ENCODE peak calls at places on chromosomes 13 and 19, in seven cellular contexts. P is mesendoderm, E is H1, M is mesenchymal stem cell, R is neuronal stem cell, D is H9, X is trophoblast cell. O is an unnamed sample.

GRCh38 chr13:84951128-84951527 is 848.1 kb downstream of the SLITRK6 start:
- DNase-seq in X (no peak), E (no peak), M (no peak), D (no peak), P (no peak), R (no peak), O (no peak)

GRCh38 chr19:29421186-29421525 is 104.6 kb upstream of the VSTM2B start:
- DNase-seq in R (no peak), X (no peak), M (no peak), P (no peak), D (no peak), E (no peak), O (no peak)

GRCh38 chr13:34437873-34438272 is 504.2 kb upstream of the NBEA start:
- DNase-seq in P (no peak), E (no peak), X (no peak), D (no peak), M (no peak), R (no peak), O (no peak)

GRCh38 chr13:88068975-88069374 is 397.8 kb downstream of the SLITRK5 start:
- DNase-seq in M (no peak), D (peak), E (peak), X (no peak), P (peak), R (no peak), O (no peak)

GRCh38 chr19:4534836-4535658 is at the start of gene PLIN5:
- DNase-seq in R (peak), D (peak), M (peak), P (peak), X (peak), E (peak), O (peak)

GRCh38 chr13:83819611-83820010 is 62.7 kb downstream of the SLITRK1 start:
- DNase-seq in P (no peak), R (no peak), D (no peak), M (no peak), E (no peak), X (no peak), O (peak)

GRCh38 chr19:23777216-23777615 is 18.5 kb upstream of the ZNF681 start:
- DNase-seq in R (no peak), D (no peak), X (peak), P (no peak), M (no peak), E (no peak), O (no peak)

GRCh38 chr19:28419312-28419711 is 793.6 kb downstream of the UQCRFS1 start:
- DNase-seq in P (no peak), R (no peak), E (no peak), D (no peak), M (no peak), X (no peak), O (no peak)

GRCh38 chr13:47046706-47047105 is 149.9 kb upstream of the HTR2A start:
- DNase-seq in X (no peak), E (no peak), M (no peak), P (no peak), D (no peak), R (no peak), O (no peak)

GRCh38 chr13:61362522-61362921 is 53.1 kb downstream of the PCDH20 start:
- DNase-seq in R (no peak), D (no peak), X (no peak), E (no peak), M (no peak), P (peak), O (no peak)

GRCh38 chr13:61358599-61358998 is 57.0 kb downstream of the PCDH20 start:
- DNase-seq in X (no peak), E (no peak), R (no peak), M (no peak), D (no peak), P (peak), O (no peak)
- H3K4ac ChIP-seq in X (no peak), E (no peak), R (no peak), M (no peak), D (no peak), P (no peak), O (no peak)

DNA sequence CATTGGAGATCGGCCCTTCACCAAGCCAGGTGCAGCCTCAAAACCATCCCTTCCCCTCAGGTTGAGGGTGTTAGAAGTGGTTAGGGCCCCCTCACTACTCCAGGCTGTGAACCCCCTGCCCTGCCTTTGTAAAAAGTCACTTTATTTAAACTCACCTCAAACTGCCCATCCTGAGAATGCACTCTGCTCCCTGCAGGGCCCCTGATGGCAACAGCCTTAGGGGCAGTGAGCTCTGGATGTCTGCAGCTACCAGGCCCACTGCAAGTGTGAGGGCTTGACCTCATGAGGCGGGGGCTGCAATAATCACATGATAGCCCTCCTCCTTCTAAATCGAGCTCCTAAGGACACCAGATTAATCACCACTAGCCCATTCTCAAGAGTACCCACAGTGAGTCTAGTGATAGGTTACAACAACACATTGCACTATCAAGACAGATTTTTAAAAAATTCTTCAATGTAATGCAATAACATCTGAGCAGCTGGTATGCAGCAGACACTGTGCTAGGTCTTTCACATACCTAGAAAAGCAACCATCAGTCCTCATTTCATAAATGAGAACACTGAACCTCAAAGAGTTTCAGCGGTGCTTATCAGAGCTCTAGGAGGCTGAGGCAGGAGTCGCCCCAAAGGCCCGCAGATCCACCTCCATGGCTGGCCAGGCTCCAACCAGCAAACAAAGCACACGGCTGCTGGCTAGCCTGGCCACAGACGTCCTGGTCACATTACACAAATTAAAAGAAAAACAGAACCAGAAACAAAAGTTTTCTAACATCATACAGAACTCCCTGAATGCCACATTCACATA is 26.0 kb downstream of the SLC7A1 start:
- DNase-seq in P (no peak), M (no peak), X (no peak), E (no peak), D (no peak), R (no peak), O (no peak)
- H3K4ac ChIP-seq in P (no peak), M (no peak), X (peak), E (no peak), D (no peak), R (no peak), O (no peak)

GRCh38 chr19:58042709-58043340 is 9.0 kb downstream of the ZSCAN1 start:
- DNase-seq in P (peak), D (peak), E (peak), X (no peak), R (no peak), M (no peak), O (no peak)
- H3K4ac ChIP-seq in P (no peak), D (no peak), E (peak), X (no peak), R (no peak), M (no peak), O (no peak)

GRCh38 chr13:40180776-40181175 is 485.7 kb downstream of the FOXO1 start:
- DNase-seq in D (no peak), X (peak), P (no peak), E (no peak), R (no peak), M (no peak), O (no peak)

GRCh38 chr13:40178130-40178529 is 488.3 kb downstream of the FOXO1 start:
- DNase-seq in R (no peak), M (peak), P (no peak), E (no peak), D (no peak), X (no peak), O (no peak)

GRCh38 chr13:40181203-40181845 is 485.1 kb downstream of the FOXO1 start:
- DNase-seq in E (no peak), D (no peak), P (peak), X (no peak), M (peak), R (no peak), O (peak)

GRCh38 chr13:40179421-40179820 is 487.0 kb downstream of the FOXO1 start:
- DNase-seq in D (no peak), E (no peak), M (no peak), X (no peak), R (no peak), P (no peak), O (no peak)

DNA sequence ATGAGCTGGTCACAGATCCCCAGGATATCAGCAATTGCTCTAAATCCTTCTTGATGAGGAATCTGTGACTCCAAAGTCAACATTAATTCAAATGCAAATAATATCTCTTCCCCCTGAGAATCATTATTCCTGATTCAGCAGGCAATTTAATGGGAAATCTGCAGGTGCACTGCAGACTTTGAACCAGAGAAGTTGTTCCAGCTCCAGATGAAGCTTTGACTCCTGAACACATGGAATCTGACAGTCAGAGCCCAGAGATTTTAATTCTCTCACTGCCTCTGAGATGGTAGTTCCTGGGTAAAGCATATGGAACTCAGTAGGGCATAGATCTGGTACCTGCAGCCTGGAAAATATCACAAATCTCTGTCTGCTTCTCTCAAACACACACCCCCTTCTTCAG is 486.6 kb downstream of the FOXO1 start:
- DNase-seq in X (no peak), M (no peak), E (no peak), P (no peak), D (no peak), R (no peak), O (no peak)
- H3K4ac ChIP-seq in X (no peak), M (no peak), E (no peak), P (no peak), D (no peak), R (no peak), O (no peak)

GRCh38 chr19:52662631-52663030 is 24.5 kb upstream of the ZNF83 start:
- DNase-seq in D (no peak), M (no peak), X (peak), E (no peak), P (no peak), R (no peak), O (no peak)
- H3K4ac ChIP-seq in D (no peak), M (no peak), X (no peak), E (no peak), P (no peak), R (no peak), O (no peak)

GRCh38 chr19:15320118-15320517 is 12.2 kb downstream of the BRD4 start:
- DNase-seq in X (no peak), R (no peak), M (no peak), P (no peak), D (no peak), E (no peak), O (peak)

GRCh38 chr19:15315101-15315500 is 17.2 kb downstream of the BRD4 start:
- DNase-seq in R (no peak), P (no peak), D (no peak), M (no peak), E (no peak), X (peak), O (no peak)

GRCh38 chr19:15317392-15318011 is 14.8 kb downstream of the BRD4 start:
- DNase-seq in X (peak), R (no peak), M (no peak), P (no peak), D (no peak), E (no peak), O (peak)

GRCh38 chr19:15316498-15316897 is 15.8 kb downstream of the BRD4 start:
- DNase-seq in M (peak), D (no peak), P (no peak), X (no peak), E (no peak), R (no peak), O (peak)

DNA sequence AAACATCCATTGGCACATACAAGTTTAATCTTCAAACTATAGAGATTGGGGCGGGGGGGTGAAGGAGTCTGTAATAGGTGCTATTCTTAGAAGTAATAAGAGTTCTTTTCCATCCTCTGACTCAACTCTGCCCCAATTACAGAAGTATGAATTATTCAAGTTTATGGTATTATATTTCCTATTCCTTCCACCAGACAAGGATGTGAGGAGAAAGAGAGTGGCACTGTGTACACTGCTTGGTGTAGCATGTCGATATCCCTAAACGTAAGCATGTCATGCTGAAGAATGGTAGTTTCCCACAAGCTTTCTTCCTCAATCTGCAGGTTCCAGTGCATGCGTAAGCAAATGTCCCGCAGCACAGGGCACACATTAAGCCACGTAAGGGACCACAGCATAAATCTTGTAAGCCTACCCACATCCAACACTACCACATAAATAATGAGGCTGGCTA is 14.1 kb downstream of the BRD4 start:
- DNase-seq in R (no peak), X (peak), E (no peak), P (no peak), D (no peak), M (no peak), O (peak)
- H3K4ac ChIP-seq in R (no peak), X (peak), E (no peak), P (no peak), D (no peak), M (no peak), O (no peak)

GRCh38 chr13:73404581-73404980 is 345.8 kb downstream of the KLF5 start:
- DNase-seq in P (no peak), M (no peak), X (no peak), D (no peak), R (no peak), E (no peak), O (no peak)

GRCh38 chr13:73411067-73411809 is 352.4 kb downstream of the KLF5 start:
- DNase-seq in P (no peak), R (no peak), E (no peak), X (no peak), D (no peak), M (no peak), O (peak)

GRCh38 chr13:73401769-73402168 is 343.0 kb downstream of the KLF5 start:
- DNase-seq in R (no peak), X (no peak), M (no peak), D (no peak), E (no peak), P (peak), O (no peak)

GRCh38 chr13:73403362-73404150 is 344.8 kb downstream of the KLF5 start:
- DNase-seq in R (no peak), D (no peak), E (no peak), P (no peak), M (no peak), X (no peak), O (no peak)

GRCh38 chr13:73406454-73406853 is 347.6 kb downstream of the KLF5 start:
- DNase-seq in P (no peak), D (no peak), X (no peak), E (no peak), M (no peak), R (no peak), O (no peak)
- H3K4ac ChIP-seq in P (no peak), D (no peak), X (no peak), E (no peak), M (no peak), R (no peak), O (no peak)

GRCh38 chr19:8600064-8600463 is 10.5 kb downstream of the ADAMTS10 start:
- DNase-seq in E (no peak), P (no peak), D (no peak), X (no peak), M (no peak), R (no peak), O (no peak)

GRCh38 chr19:8596168-8596567 is 14.3 kb downstream of the ADAMTS10 start:
- DNase-seq in P (no peak), M (no peak), D (no peak), E (no peak), X (no peak), R (no peak), O (no peak)

GRCh38 chr19:8592231-8593009 is 15.2 kb upstream of the MYO1F start:
- DNase-seq in D (peak), X (no peak), M (peak), E (peak), R (peak), P (peak), O (peak)

GRCh38 chr19:8593931-8594330 is 16.6 kb downstream of the ADAMTS10 start:
- DNase-seq in M (peak), R (no peak), P (peak), E (no peak), D (no peak), X (no peak), O (no peak)

GRCh38 chr19:8595651-8596050 is 14.9 kb downstream of the ADAMTS10 start:
- DNase-seq in X (no peak), R (no peak), E (no peak), P (no peak), M (no peak), D (no peak), O (no peak)
- H3K4ac ChIP-seq in X (no peak), R (no peak), E (no peak), P (no peak), M (no peak), D (no peak), O (no peak)

O was measured in IMR-90.